ENCODE peak calls at places on chromosomes 2 and 18, in nine cellular contexts. N is CD4-positive, CD25-positive, alpha-beta regulatory T cell; E is GM12878; J is stomach; H is GM23338; I is cardiac muscle cell; Z is fibroblast of lung; Y is mammary epithelial cell; T is endodermal cell. A is an unnamed sample.

GRCh38 chr18:23875966-23876365 is 138.6 kb upstream of the TTC39C start:
- DNase-seq in N (no peak), Z (no peak), E (no peak), H (no peak), J (no peak), T (no peak), Y (peak; percentile 54), I (no peak), A (no peak)

GRCh38 chr2:48792030-48792429 is 36.5 kb upstream of the LHCGR start:
- DNase-seq in Z (no peak), I (no peak), H (peak; percentile 44), N (no peak), T (no peak), E (no peak), Y (no peak), J (no peak), A (no peak)

GRCh38 chr2:5932556-5933469 is 240.6 kb downstream of the SOX11 start:
- DNase-seq in H (no peak), Z (no peak), Y (no peak), E (no peak), N (no peak), I (no peak), J (peak; percentile 87), T (no peak), A (no peak)

GRCh38 chr2:37625156-37625555 is 46.3 kb downstream of the CDC42EP3 start:
- DNase-seq in E (no peak), J (no peak), H (no peak), T (no peak), Y (peak; percentile 84), Z (no peak), N (no peak), I (peak; percentile 64), A (no peak)

GRCh38 chr2:159101755-159102489 is 133.5 kb downstream of the TANC1 start:
- DNase-seq in Z (no peak), Y (no peak), H (no peak), J (no peak), N (no peak), T (no peak), E (no peak), I (no peak), A (no peak)

GRCh38 chr2:239938651-239939486 is 86.3 kb downstream of the NDUFA10 start:
- DNase-seq in N (no peak), T (peak; percentile 42), H (no peak), I (no peak), J (peak; percentile 20), Z (no peak), Y (no peak), E (no peak), A (no peak)

GRCh38 chr2:216502776-216503629 is 4.4 kb downstream of the RPL37A start:
- DNase-seq in Y (no peak), J (no peak), T (no peak), E (no peak), Z (no peak), H (no peak), I (no peak), N (no peak), A (no peak)

GRCh38 chr2:25521665-25522387 is 151.6 kb downstream of the DTNB start:
- DNase-seq in Y (peak; percentile 49), Z (peak; percentile 86), J (no peak), E (peak; percentile 90), H (peak; percentile 72), T (no peak), N (peak; percentile 93), I (peak; percentile 91), A (peak; percentile 66)

GRCh38 chr2:85353876-85354285 is 447 bp downstream of the RETSAT start:
- DNase-seq in T (no peak), E (no peak), Z (peak; percentile 22), I (peak; percentile 37), J (peak; percentile 78), H (no peak), N (no peak), Y (peak; percentile 28), A (peak; percentile 32)

DNA sequence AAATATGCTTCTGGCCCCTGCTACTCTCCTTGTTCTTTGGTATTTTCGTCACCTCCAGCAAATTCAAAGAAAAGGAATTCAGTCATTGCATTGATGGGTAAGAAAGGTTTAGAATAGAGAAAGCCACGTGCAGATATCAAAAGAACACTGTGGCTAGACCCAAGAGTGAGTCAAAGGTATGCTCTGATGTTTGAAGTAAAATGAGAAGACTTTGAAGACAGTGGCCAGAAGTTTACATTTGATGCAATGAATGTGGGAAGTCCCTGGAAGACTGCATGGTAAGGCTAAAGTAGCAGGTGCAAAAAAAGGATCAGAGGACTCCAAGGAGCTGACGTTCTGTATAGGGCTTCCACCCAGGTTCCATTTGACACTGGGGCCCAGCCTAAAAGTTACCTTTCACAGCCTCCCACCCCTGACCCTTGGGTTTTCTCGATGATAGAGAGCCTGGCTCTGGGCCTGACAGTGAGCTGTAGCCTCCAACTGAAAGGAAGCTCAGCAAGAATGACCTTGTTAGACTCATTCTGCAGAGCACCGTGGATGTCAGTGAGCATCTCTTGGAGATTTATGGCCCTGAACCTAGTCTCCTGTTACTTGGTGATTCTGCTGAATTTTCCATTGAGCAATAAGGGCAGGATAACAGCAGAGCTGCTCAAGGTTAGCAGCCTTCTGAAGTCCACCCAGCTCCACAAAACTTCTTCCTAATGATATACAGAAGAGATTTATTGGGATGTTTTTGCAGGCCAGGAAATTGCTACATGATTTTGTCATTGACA is 223.7 kb upstream of the RBBP8 start:
- DNase-seq in E (no peak), T (no peak), N (no peak), H (no peak), I (peak; percentile 21), Y (no peak), J (no peak), Z (no peak), A (no peak)
- H3K27ac ChIP-seq in E (no peak overlapping the region), T (no peak overlapping the region), N (no peak overlapping the region), H (no peak overlapping the region), I (no peak overlapping the region), Y (no peak overlapping the region), J (no peak overlapping the region), Z (no peak overlapping the region), A (no peak overlapping the region)

GRCh38 chr2:122055541-122055940 is 300.1 kb downstream of the TSN start:
- DNase-seq in J (no peak), E (no peak), Z (no peak), N (no peak), I (peak; percentile 59), Y (no peak), T (peak; percentile 56), H (no peak), A (no peak)
- H3K27ac ChIP-seq in J (no peak overlapping the region), E (no peak overlapping the region), Z (no peak overlapping the region), N (no peak overlapping the region), I (no peak overlapping the region), Y (no peak overlapping the region), T (peak overlapping the region; percentile 13), H (peak overlapping the region; percentile 23), A (no peak overlapping the region)

GRCh38 chr2:9263388-9263787 is 56.8 kb downstream of the ASAP2 start:
- DNase-seq in J (no peak), Y (no peak), E (no peak), T (no peak), N (no peak), I (peak; percentile 50), Z (no peak), H (no peak), A (no peak)
- H3K27ac ChIP-seq in J (peak overlapping the region; percentile 74), Y (no peak overlapping the region), E (no peak overlapping the region), T (peak overlapping the region; percentile 88), N (no peak overlapping the region), I (peak overlapping the region; percentile 97), Z (peak overlapping the region; percentile 50), H (no peak overlapping the region), A (no peak overlapping the region)

GRCh38 chr18:61851279-61851678 is 41.5 kb downstream of the RNF152 start:
- DNase-seq in Y (no peak), T (no peak), Z (no peak), I (no peak), H (no peak), J (peak; percentile 76), N (no peak), E (no peak), A (no peak)

GRCh38 chr18:61852496-61852895 is 40.3 kb downstream of the RNF152 start:
- DNase-seq in H (no peak), E (no peak), Y (peak; percentile 89), I (no peak), N (no peak), Z (no peak), J (no peak), T (no peak), A (no peak)

GRCh38 chr18:61847164-61847791 is 45.5 kb downstream of the RNF152 start:
- DNase-seq in H (no peak), J (no peak), I (no peak), E (peak; percentile 16), Y (no peak), N (no peak), T (no peak), Z (no peak), A (no peak)

GRCh38 chr18:61851940-61852451 is 40.8 kb downstream of the RNF152 start:
- DNase-seq in E (no peak), T (no peak), N (no peak), Y (peak; percentile 15), H (no peak), Z (peak; percentile 25), J (no peak), I (peak; percentile 43), A (no peak)

DNA sequence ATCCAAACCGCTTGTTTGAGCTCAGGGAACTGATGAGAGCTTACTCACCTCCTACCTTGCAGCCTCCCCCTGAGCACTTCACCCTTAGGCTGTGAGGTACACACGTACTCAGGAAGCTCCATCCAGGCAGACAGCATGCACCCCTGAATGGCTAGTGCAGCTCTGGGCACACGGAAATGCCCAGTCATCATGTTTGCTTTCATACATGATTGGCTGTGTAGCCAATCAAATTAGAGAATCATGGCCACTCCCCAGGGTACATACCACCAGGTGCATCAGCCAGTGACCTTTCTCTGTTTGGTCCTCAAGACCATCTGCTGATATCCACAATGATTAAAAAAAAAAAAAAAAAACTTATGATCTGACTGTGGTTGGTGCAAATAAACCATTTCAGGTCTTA is 42.1 kb downstream of the RNF152 start:
- DNase-seq in E (no peak), H (no peak), Z (no peak), Y (no peak), T (no peak), I (no peak), N (no peak), J (no peak), A (no peak)
- H3K27ac ChIP-seq in E (no peak overlapping the region), H (no peak overlapping the region), Z (no peak overlapping the region), Y (no peak overlapping the region), T (no peak overlapping the region), I (no peak overlapping the region), N (no peak overlapping the region), J (peak overlapping the region; percentile 83), A (no peak overlapping the region)

DNA sequence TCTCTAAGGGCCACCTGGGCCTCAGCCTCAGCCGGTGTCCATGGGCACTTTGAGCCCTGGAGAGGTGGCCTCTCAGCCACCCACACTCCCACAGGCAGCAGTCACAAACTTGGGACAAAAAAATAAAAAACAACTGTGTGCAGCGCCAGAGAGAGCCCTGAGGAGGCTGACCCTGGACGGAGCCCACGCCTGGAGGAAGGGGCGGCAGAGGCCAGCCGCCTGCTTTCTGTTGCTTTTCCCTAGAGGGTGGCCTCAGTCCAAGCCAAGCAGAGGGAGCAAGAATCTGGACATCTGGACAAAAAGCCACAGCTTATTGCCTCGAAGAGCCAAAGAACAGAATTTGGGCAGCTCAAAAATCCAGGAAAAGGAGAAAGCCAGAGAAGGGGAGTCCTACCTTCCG is 43.3 kb upstream of the LDLRAD4 start:
- DNase-seq in E (no peak), I (no peak), Z (no peak), Y (no peak), N (no peak), J (no peak), H (no peak), T (no peak), A (no peak)
- H3K27ac ChIP-seq in E (no peak overlapping the region), I (no peak overlapping the region), Z (no peak overlapping the region), Y (no peak overlapping the region), N (no peak overlapping the region), J (no peak overlapping the region), H (no peak overlapping the region), T (no peak overlapping the region), A (no peak overlapping the region)

GRCh38 chr2:127024769-127025356 is 82.1 kb downstream of the BIN1 start:
- DNase-seq in H (peak; percentile 91), T (peak; percentile 94), E (no peak), I (peak; percentile 55), Y (peak; percentile 28), Z (no peak), N (no peak), J (no peak), A (no peak)
- H3K27ac ChIP-seq in H (peak overlapping the region; percentile 63), T (peak overlapping the region; percentile 30), E (no peak overlapping the region), I (peak overlapping the region; percentile 6), Y (no peak overlapping the region), Z (peak overlapping the region; percentile 13), N (no peak overlapping the region), J (no peak overlapping the region), A (peak overlapping the region; percentile 6)